ENCODE peak calls at places on chromosomes 13 and 19, in eight cellular contexts. One of them, this sample, is unnamed.

GRCh38 chr19:38648789-38649304 is 1.4 kb downstream of the ACTN4 start:
- DNase-seq in T follicular helper cell: no peak
- DNase-seq in B cell: no peak
- DNase-seq in T-cell: no peak
- DNase-seq in SK-MEL-5: no peak
- DNase-seq in activated naive CD4-positive, alpha-beta T cell treated with anti-CD3 and anti-CD28 coated beads, Interleukin-2, amount 10 ng/mL, durations not matched to agents 7 days and 5 days: no peak
- DNase-seq in left lung: no peak
- DNase-seq in LNCaP clone FGC: no peak
- DNase-seq in this sample: no peak

GRCh38 chr13:47843005-47843404 is 158.1 kb downstream of the SUCLA2 start:
- DNase-seq in LNCaP clone FGC: no peak
- DNase-seq in left lung: no peak
- DNase-seq in SK-MEL-5: no peak
- DNase-seq in activated naive CD4-positive, alpha-beta T cell treated with anti-CD3 and anti-CD28 coated beads, Interleukin-2, amount 10 ng/mL, durations not matched to agents 7 days and 5 days: no peak
- DNase-seq in B cell: no peak
- DNase-seq in T follicular helper cell: no peak
- DNase-seq in T-cell: no peak
- DNase-seq in this sample: no peak

GRCh38 chr13:44044544-44045178 is 165.0 kb downstream of the LACC1 start:
- DNase-seq in LNCaP clone FGC: no peak
- DNase-seq in SK-MEL-5: no peak
- DNase-seq in activated naive CD4-positive, alpha-beta T cell treated with anti-CD3 and anti-CD28 coated beads, Interleukin-2, amount 10 ng/mL, durations not matched to agents 7 days and 5 days: no peak
- DNase-seq in T follicular helper cell: no peak
- DNase-seq in T-cell: no peak
- DNase-seq in B cell: no peak
- DNase-seq in left lung: no peak
- DNase-seq in this sample: no peak

GRCh38 chr13:33321686-33322473 is 36.3 kb upstream of the STARD13 start:
- DNase-seq in LNCaP clone FGC: peak; percentile 14
- DNase-seq in SK-MEL-5: no peak
- DNase-seq in T follicular helper cell: no peak
- DNase-seq in activated naive CD4-positive, alpha-beta T cell treated with anti-CD3 and anti-CD28 coated beads, Interleukin-2, amount 10 ng/mL, durations not matched to agents 7 days and 5 days: no peak
- DNase-seq in B cell: no peak
- DNase-seq in left lung: no peak
- DNase-seq in T-cell: no peak
- DNase-seq in this sample: no peak

GRCh38 chr19:23328211-23328610 is 67.1 kb downstream of the ZNF91 start:
- DNase-seq in LNCaP clone FGC: no peak
- DNase-seq in activated naive CD4-positive, alpha-beta T cell treated with anti-CD3 and anti-CD28 coated beads, Interleukin-2, amount 10 ng/mL, durations not matched to agents 7 days and 5 days: no peak
- DNase-seq in SK-MEL-5: no peak
- DNase-seq in T-cell: no peak
- DNase-seq in left lung: no peak
- DNase-seq in T follicular helper cell: no peak
- DNase-seq in B cell: no peak
- DNase-seq in this sample: no peak

GRCh38 chr19:23699521-23699860 is 12.5 kb upstream of the ZNF675 start:
- DNase-seq in T follicular helper cell: no peak
- DNase-seq in B cell: no peak
- DNase-seq in activated naive CD4-positive, alpha-beta T cell treated with anti-CD3 and anti-CD28 coated beads, Interleukin-2, amount 10 ng/mL, durations not matched to agents 7 days and 5 days: no peak
- DNase-seq in LNCaP clone FGC: no peak
- DNase-seq in SK-MEL-5: no peak
- DNase-seq in T-cell: no peak
- DNase-seq in left lung: no peak
- DNase-seq in this sample: no peak

GRCh38 chr13:25862156-25862555 is 189.7 kb downstream of the SHISA2 start:
- DNase-seq in activated naive CD4-positive, alpha-beta T cell treated with anti-CD3 and anti-CD28 coated beads, Interleukin-2, amount 10 ng/mL, durations not matched to agents 7 days and 5 days: no peak
- DNase-seq in left lung: no peak
- DNase-seq in SK-MEL-5: no peak
- DNase-seq in LNCaP clone FGC: no peak
- DNase-seq in T-cell: no peak
- DNase-seq in B cell: no peak
- DNase-seq in T follicular helper cell: no peak
- DNase-seq in this sample: no peak

GRCh38 chr19:46660601-46661019 is 372 bp downstream of the DACT3 start:
- DNase-seq in T follicular helper cell: no peak
- DNase-seq in activated naive CD4-positive, alpha-beta T cell treated with anti-CD3 and anti-CD28 coated beads, Interleukin-2, amount 10 ng/mL, durations not matched to agents 7 days and 5 days: no peak
- DNase-seq in T-cell: no peak
- DNase-seq in LNCaP clone FGC: no peak
- DNase-seq in B cell: no peak
- DNase-seq in left lung: peak; percentile 52
- DNase-seq in SK-MEL-5: no peak
- DNase-seq in this sample: no peak

GRCh38 chr19:11023016-11023415 is 62.2 kb downstream of the SMARCA4 start:
- DNase-seq in LNCaP clone FGC: no peak
- DNase-seq in SK-MEL-5: no peak
- DNase-seq in left lung: no peak
- DNase-seq in T-cell: no peak
- DNase-seq in T follicular helper cell: no peak
- DNase-seq in B cell: no peak
- DNase-seq in activated naive CD4-positive, alpha-beta T cell treated with anti-CD3 and anti-CD28 coated beads, Interleukin-2, amount 10 ng/mL, durations not matched to agents 7 days and 5 days: no peak
- DNase-seq in this sample: no peak

GRCh38 chr19:17211547-17212446 is 3.4 kb upstream of the USE1 start:
- DNase-seq in activated naive CD4-positive, alpha-beta T cell treated with anti-CD3 and anti-CD28 coated beads, Interleukin-2, amount 10 ng/mL, durations not matched to agents 7 days and 5 days: no peak
- DNase-seq in T-cell: no peak
- DNase-seq in left lung: no peak
- DNase-seq in B cell: no peak
- DNase-seq in SK-MEL-5: no peak
- DNase-seq in LNCaP clone FGC: no peak
- DNase-seq in T follicular helper cell: no peak
- DNase-seq in this sample: no peak

GRCh38 chr19:963401-964022 is 20.6 kb upstream of the WDR18 start:
- DNase-seq in SK-MEL-5: no peak
- DNase-seq in left lung: no peak
- DNase-seq in T follicular helper cell: no peak
- DNase-seq in LNCaP clone FGC: no peak
- DNase-seq in activated naive CD4-positive, alpha-beta T cell treated with anti-CD3 and anti-CD28 coated beads, Interleukin-2, amount 10 ng/mL, durations not matched to agents 7 days and 5 days: no peak
- DNase-seq in T-cell: no peak
- DNase-seq in B cell: no peak
- DNase-seq in this sample: no peak

GRCh38 chr19:12788682-12789097 is 2.6 kb upstream of the JUNB start:
- DNase-seq in SK-MEL-5: peak; percentile 61
- DNase-seq in LNCaP clone FGC: no peak
- DNase-seq in T-cell: no peak
- DNase-seq in activated naive CD4-positive, alpha-beta T cell treated with anti-CD3 and anti-CD28 coated beads, Interleukin-2, amount 10 ng/mL, durations not matched to agents 7 days and 5 days: peak; percentile 35
- DNase-seq in left lung: peak; percentile 87
- DNase-seq in T follicular helper cell: no peak
- DNase-seq in B cell: peak; percentile 90
- DNase-seq in this sample: peak; percentile 90

GRCh38 chr13:20118268-20119140 is 42.3 kb downstream of the GJA3 start:
- DNase-seq in LNCaP clone FGC: no peak
- DNase-seq in B cell: peak; percentile 45
- DNase-seq in T-cell: peak; percentile 51
- DNase-seq in activated naive CD4-positive, alpha-beta T cell treated with anti-CD3 and anti-CD28 coated beads, Interleukin-2, amount 10 ng/mL, durations not matched to agents 7 days and 5 days: peak; percentile 59
- DNase-seq in SK-MEL-5: peak; percentile 41
- DNase-seq in left lung: peak; percentile 79
- DNase-seq in T follicular helper cell: no peak
- DNase-seq in this sample: peak; percentile 69

GRCh38 chr19:6239401-6239844 is 40.4 kb downstream of the MLLT1 start:
- DNase-seq in B cell: no peak
- DNase-seq in T follicular helper cell: no peak
- DNase-seq in activated naive CD4-positive, alpha-beta T cell treated with anti-CD3 and anti-CD28 coated beads, Interleukin-2, amount 10 ng/mL, durations not matched to agents 7 days and 5 days: no peak
- DNase-seq in SK-MEL-5: no peak
- DNase-seq in left lung: no peak
- DNase-seq in T-cell: no peak
- DNase-seq in LNCaP clone FGC: no peak
- DNase-seq in this sample: no peak

GRCh38 chr13:52978989-52979388 is 49.6 kb upstream of the OLFM4 start:
- DNase-seq in T-cell: no peak
- DNase-seq in left lung: no peak
- DNase-seq in B cell: no peak
- DNase-seq in activated naive CD4-positive, alpha-beta T cell treated with anti-CD3 and anti-CD28 coated beads, Interleukin-2, amount 10 ng/mL, durations not matched to agents 7 days and 5 days: no peak
- DNase-seq in T follicular helper cell: no peak
- DNase-seq in LNCaP clone FGC: no peak
- DNase-seq in SK-MEL-5: no peak
- DNase-seq in this sample: no peak